ENCODE peak calls at places on chromosomes 13 and 19, in nine cellular contexts. Y is amniotic stem cell; S is cerebellar nuclear complex; P is activated CD4-positive, alpha-beta T cell treated with anti-CD3 and anti-CD28 coated beads, Interleukin-2, amount 50 U/mL, for 24 hours; D is progenitor cell of endocrine pancreas; L is stimulated activated CD4-positive, alpha-beta T cell treated with anti-CD3 and anti-CD28 coated beads, Interleukin-1b, Interleukin-23, amount 100 ng/mL, for 24 hours; J is substantia nigra; M is fibroblast of the conjunctiva; I is activated CD4-positive, CD25-positive, alpha-beta regulatory T cell. Q is an unnamed sample.

GRCh38 chr19:35350591-35350990 is 2.9 kb downstream of the FFAR1 start:
- DNase-seq in P (no peak), S (no peak), M (no peak), Y (no peak), D (no peak), I (no peak), J (no peak), L (no peak), Q (peak)

GRCh38 chr13:32448224-32448623 is 20.3 kb upstream of the N4BP2L1 start:
- DNase-seq in Y (no peak), D (no peak), J (no peak), P (no peak), I (no peak), M (no peak), L (no peak), S (no peak), Q (no peak)

GRCh38 chr13:43085545-43085944 is 62.2 kb downstream of the DNAJC15 start:
- DNase-seq in P (no peak), Y (no peak), S (no peak), D (no peak), L (no peak), J (no peak), M (peak), I (no peak), Q (no peak)

GRCh38 chr13:59522652-59523051 is 641.1 kb downstream of the DIAPH3 start:
- DNase-seq in Y (no peak), P (no peak), S (no peak), J (no peak), I (no peak), L (no peak), M (no peak), D (no peak), Q (no peak)

GRCh38 chr13:107035186-107035585 is 467.2 kb upstream of the ARGLU1 start:
- DNase-seq in M (no peak), L (no peak), J (no peak), Y (no peak), I (no peak), S (no peak), P (no peak), D (no peak), Q (no peak)

GRCh38 chr13:98879965-98880364 is 97.9 kb downstream of the DOCK9 start:
- DNase-seq in L (no peak), J (no peak), Y (no peak), S (no peak), I (no peak), D (no peak), P (no peak), M (no peak), Q (no peak)

GRCh38 chr19:4297901-4298771 is 4.1 kb downstream of the TMIGD2 start:
- DNase-seq in M (no peak), Y (no peak), I (no peak), S (no peak), P (peak), J (no peak), L (no peak), D (no peak), Q (no peak)

GRCh38 chr13:40629678-40630384 is 36.6 kb downstream of the FOXO1 start:
- DNase-seq in L (no peak), M (no peak), S (no peak), J (no peak), P (no peak), D (no peak), I (no peak), Y (no peak), Q (no peak)

GRCh38 chr19:35715355-35715809 is 2.4 kb upstream of the KMT2B start:
- DNase-seq in M (no peak), D (no peak), J (no peak), Y (no peak), L (no peak), S (no peak), P (no peak), I (no peak), Q (no peak)

GRCh38 chr13:37648604-37649003 is 50.0 kb upstream of the POSTN start:
- DNase-seq in M (peak), P (no peak), I (no peak), L (no peak), Y (no peak), S (no peak), J (no peak), D (no peak), Q (no peak)

GRCh38 chr19:10499550-10500246 is 3.5 kb downstream of the KEAP1 start:
- DNase-seq in S (no peak), I (no peak), M (no peak), Y (no peak), J (no peak), D (no peak), P (no peak), L (no peak), Q (no peak)

GRCh38 chr19:11324079-11324661 is 15.3 kb downstream of the RAB3D start:
- DNase-seq in J (no peak), P (no peak), D (no peak), L (no peak), I (no peak), Y (peak), M (peak), S (peak), Q (peak)

GRCh38 chr19:41426952-41427646 is at the start of gene B3GNT8:
- DNase-seq in L (no peak), M (peak), Y (no peak), J (no peak), D (peak), I (no peak), P (peak), S (peak), Q (no peak)

GRCh38 chr13:37656247-37656940 is 57.8 kb upstream of the POSTN start:
- DNase-seq in M (peak), Y (peak), J (no peak), L (no peak), D (no peak), S (no peak), P (no peak), I (no peak), Q (no peak)

GRCh38 chr19:38315657-38316476 is at the start of gene YIF1B:
- DNase-seq in M (peak), P (peak), D (peak), L (peak), Y (peak), I (peak), J (peak), S (peak), Q (peak)

GRCh38 chr19:18906605-18907519 is 10.9 kb upstream of the CERS1 start:
- DNase-seq in I (no peak), D (no peak), S (no peak), L (no peak), Y (no peak), J (peak), M (no peak), P (no peak), Q (peak)

Q was measured in osteocyte.